ENCODE peak calls at places on chromosomes 6 and 20, in nine cellular contexts. R is neural progenitor cell, I is SJCRH30, Z is psoas muscle, V is SK-N-SH, J is brain microvascular endothelial cell, O is ovary, L is heart right ventricle, T is breast epithelium. D is an unnamed sample. For H3K36me3, the result is how much of the 10 kb centered on the place peaks cover.

GRCh38 chr20:15487030-15487429 is 1086.2 kb downstream of the KIF16B start:
- DNase-seq in R (no peak), I (no peak), Z (no peak), V (no peak), J (peak), O (no peak), L (no peak), T (no peak), D (no peak)

GRCh38 chr20:38031957-38032356 is 1.3 kb downstream of the TTI1 start:
- DNase-seq in R (no peak), I (no peak), Z (no peak), V (no peak), J (no peak), O (no peak), L (no peak), T (no peak), D (no peak)

GRCh38 chr20:45589725-45590124 is 10.6 kb upstream of the WFDC8 start:
- DNase-seq in R (no peak), I (no peak), Z (no peak), V (no peak), J (no peak), O (no peak), L (no peak), T (no peak), D (no peak)

GRCh38 chr6:139027620-139028182 is 844 bp upstream of the ABRACL start:
- DNase-seq in R (peak), I (peak), Z (no peak), V (no peak), J (peak), O (no peak), L (no peak), T (no peak), D (no peak)

GRCh38 chr20:63577317-63577894 is 3.4 kb upstream of the HELZ2 start:
- DNase-seq in R (no peak), I (peak), Z (no peak), V (peak), J (no peak), O (no peak), L (peak), T (peak), D (no peak)

GRCh38 chr6:90144928-90145520 is 151.6 kb downstream of the BACH2 start:
- DNase-seq in R (no peak), I (no peak), Z (no peak), V (no peak), J (no peak), O (no peak), L (no peak), T (no peak), D (no peak)

GRCh38 chr6:128098000-128098581 is 197.2 kb upstream of the THEMIS start:
- DNase-seq in R (no peak), I (no peak), Z (no peak), V (no peak), J (no peak), O (no peak), L (no peak), T (no peak), D (no peak)

GRCh38 chr6:96836579-96837137 is 619 bp downstream of the GPR63 start:
- DNase-seq in R (peak), I (peak), Z (no peak), V (peak), J (peak), O (peak), L (no peak), T (no peak), D (no peak)

GRCh38 chr6:122833229-122833556 is 44.1 kb downstream of the SMPDL3A start:
- DNase-seq in R (peak), I (no peak), Z (no peak), V (no peak), J (no peak), O (no peak), L (no peak), T (no peak), D (no peak)

GRCh38 chr6:112269165-112269564 is 14.8 kb upstream of the LAMA4 start:
- DNase-seq in R (no peak), I (no peak), Z (no peak), V (no peak), J (no peak), O (peak), L (no peak), T (no peak), D (no peak)

GRCh38 chr20:38242848-38243449 is 17.6 kb downstream of the KIAA1755 start:
- DNase-seq in R (peak), I (peak), Z (no peak), V (peak), J (no peak), O (no peak), L (no peak), T (no peak), D (no peak)

GRCh38 chr6:42045538-42046460 is 4.5 kb upstream of the TAF8 start:
- DNase-seq in R (no peak), I (peak), Z (peak), V (no peak), J (peak), O (peak), L (peak), T (peak), D (peak)

GRCh38 chr20:32621071-32621913 is 36.2 kb upstream of the NOL4L start:
- DNase-seq in R (peak), I (no peak), Z (no peak), V (peak), J (no peak), O (no peak), L (no peak), T (no peak), D (no peak)

GRCh38 chr6:53335224-53335994 is 13.3 kb downstream of the ELOVL5 start:
- DNase-seq in R (no peak), I (no peak), Z (no peak), V (no peak), J (no peak), O (no peak), L (no peak), T (no peak), D (peak)

GRCh38 chr6:44404022-44404714 is 16.7 kb downstream of the CDC5L start:
- DNase-seq in R (no peak), I (no peak), Z (no peak), V (no peak), J (no peak), O (no peak), L (no peak), T (no peak), D (no peak)

GRCh38 chr6:124927806-124928205 is 34.4 kb upstream of the RNF217 start:
- DNase-seq in R (no peak), I (no peak), Z (no peak), V (no peak), J (peak), O (no peak), L (no peak), T (no peak), D (no peak)

GRCh38 chr20:43533060-43533459 is 25.6 kb downstream of the L3MBTL1 start:
- DNase-seq in R (no peak), I (no peak), Z (no peak), V (no peak), J (no peak), O (no peak), L (no peak), T (no peak), D (no peak)

GRCh38 chr6:36805107-36805797 is 34.0 kb downstream of the CPNE5 start:
- DNase-seq in R (peak), I (no peak), Z (no peak), V (no peak), J (no peak), O (no peak), L (no peak), T (no peak), D (no peak)

GRCh38 chr6:39360378-39360777 is 37.9 kb upstream of the KCNK16 start:
- DNase-seq in R (no peak), I (no peak), Z (no peak), V (no peak), J (no peak), O (no peak), L (no peak), T (no peak), D (no peak)

GRCh38 chr20:7742479-7742878 is 197.8 kb downstream of the HAO1 start:
- DNase-seq in R (no peak), I (peak), Z (no peak), V (no peak), J (peak), O (no peak), L (no peak), T (no peak), D (no peak)

GRCh38 chr6:168157272-168158007 is 78.4 kb upstream of the FRMD1 start:
- DNase-seq in R (peak), I (no peak), Z (no peak), V (no peak), J (peak), O (no peak), L (no peak), T (no peak), D (no peak)

GRCh38 chr6:90028995-90029635 is 134.8 kb downstream of the GJA10 start:
- DNase-seq in R (no peak), I (no peak), Z (no peak), V (no peak), J (no peak), O (no peak), L (no peak), T (no peak), D (no peak)

GRCh38 chr6:100881707-100882040 is 545 bp upstream of the ASCC3 start:
- DNase-seq in R (peak), I (no peak), Z (no peak), V (no peak), J (no peak), O (no peak), L (no peak), T (no peak), D (no peak)

GRCh38 chr6:158303210-158303731 is 9.0 kb upstream of the TULP4 start:
- DNase-seq in R (no peak), I (no peak), Z (no peak), V (no peak), J (no peak), O (no peak), L (no peak), T (no peak), D (no peak)

GRCh38 chr6:28137458-28138020 is 4.1 kb upstream of the ZKSCAN8 start:
- DNase-seq in R (no peak), I (no peak), Z (no peak), V (no peak), J (no peak), O (no peak), L (no peak), T (no peak), D (no peak)

GRCh38 chr6:30178837-30179236 is 15.5 kb downstream of the TRIM15 start:
- DNase-seq in R (no peak), I (no peak), Z (no peak), V (no peak), J (no peak), O (no peak), L (no peak), T (no peak), D (no peak)

GRCh38 chr20:4412216-4412615 is 309.5 kb upstream of the PRND start:
- DNase-seq in R (no peak), I (no peak), Z (no peak), V (no peak), J (no peak), O (no peak), L (no peak), T (no peak), D (no peak)

GRCh38 chr6:7176208-7176607 is 68.4 kb downstream of the RREB1 start:
- DNase-seq in R (no peak), I (no peak), Z (no peak), V (peak), J (no peak), O (peak), L (no peak), T (peak), D (no peak)

GRCh38 chr20:49948809-49949507 is 12.8 kb downstream of the RNF114 start:
- DNase-seq in R (no peak), I (no peak), Z (no peak), V (no peak), J (peak), O (no peak), L (no peak), T (no peak), D (no peak)

GRCh38 chr6:135451617-135452190 is 45.8 kb downstream of the AHI1 start:
- DNase-seq in R (peak), I (no peak), Z (no peak), V (peak), J (no peak), O (no peak), L (no peak), T (no peak), D (no peak)

GRCh38 chr20:63636752-63637633 is 10.1 kb upstream of the GMEB2 start:
- DNase-seq in R (peak), I (no peak), Z (no peak), V (no peak), J (no peak), O (no peak), L (no peak), T (no peak), D (no peak)

GRCh38 chr20:64254571-64255360 is 782 bp upstream of the PCMTD2 start:
- DNase-seq in R (no peak), I (no peak), Z (no peak), V (no peak), J (no peak), O (no peak), L (no peak), T (peak), D (no peak)

GRCh38 chr6:138162947-138163569 is 1.3 kb downstream of the ARFGEF3 start:
- DNase-seq in R (no peak), I (no peak), Z (no peak), V (no peak), J (no peak), O (no peak), L (no peak), T (no peak), D (no peak)

GRCh38 chr6:136696238-136696637 is 96.0 kb downstream of the MAP3K5 start:
- DNase-seq in R (no peak), I (no peak), Z (no peak), V (no peak), J (no peak), O (peak), L (no peak), T (no peak), D (no peak)

GRCh38 chr6:119326291-119327005 is 23.1 kb downstream of the MAN1A1 start:
- DNase-seq in R (no peak), I (no peak), Z (no peak), V (no peak), J (no peak), O (no peak), L (no peak), T (no peak), D (no peak)

GRCh38 chr6:119327810-119328209 is 21.8 kb downstream of the MAN1A1 start:
- DNase-seq in R (no peak), I (no peak), Z (no peak), V (no peak), J (no peak), O (no peak), L (no peak), T (no peak), D (no peak)

GRCh38 chr6:119330520-119330919 is 19.0 kb downstream of the MAN1A1 start:
- DNase-seq in R (no peak), I (no peak), Z (no peak), V (no peak), J (no peak), O (no peak), L (no peak), T (no peak), D (no peak)

GRCh38 chr6:119328866-119329806 is 20.4 kb downstream of the MAN1A1 start:
- DNase-seq in R (no peak), I (no peak), Z (no peak), V (peak), J (no peak), O (no peak), L (no peak), T (no peak), D (no peak)

GRCh38 chr6:119328254-119328653 is 21.3 kb downstream of the MAN1A1 start:
- DNase-seq in R (no peak), I (no peak), Z (no peak), V (no peak), J (no peak), O (no peak), L (no peak), T (no peak), D (no peak)
- H3K36me3 ChIP-seq in R (under half), I (under half), Z (under half), V (under half), J (under half), O (under half), L (under half), T (under half), D (under half)

GRCh38 chr6:150420428-150420827 is 51.6 kb downstream of the IYD start:
- DNase-seq in R (no peak), I (no peak), Z (no peak), V (no peak), J (no peak), O (no peak), L (no peak), T (no peak), D (no peak)
- H3K36me3 ChIP-seq in R (under half), I (under half), Z (under half), V (under half), J (under half), O (under half), L (under half), T (under half), D (under half)

GRCh38 chr6:35635601-35636597 is 52.8 kb downstream of the FKBP5 start:
- DNase-seq in R (no peak), I (no peak), Z (no peak), V (no peak), J (no peak), O (no peak), L (no peak), T (no peak), D (no peak)

GRCh38 chr6:35633579-35634089 is 55.1 kb downstream of the FKBP5 start:
- DNase-seq in R (peak), I (no peak), Z (no peak), V (no peak), J (no peak), O (no peak), L (no peak), T (no peak), D (no peak)

GRCh38 chr6:35634316-35634715 is 54.4 kb downstream of the FKBP5 start:
- DNase-seq in R (no peak), I (no peak), Z (peak), V (no peak), J (no peak), O (no peak), L (peak), T (no peak), D (no peak)

GRCh38 chr6:35624341-35625070 is 64.2 kb downstream of the FKBP5 start:
- DNase-seq in R (no peak), I (no peak), Z (no peak), V (peak), J (no peak), O (no peak), L (no peak), T (no peak), D (no peak)

DNA sequence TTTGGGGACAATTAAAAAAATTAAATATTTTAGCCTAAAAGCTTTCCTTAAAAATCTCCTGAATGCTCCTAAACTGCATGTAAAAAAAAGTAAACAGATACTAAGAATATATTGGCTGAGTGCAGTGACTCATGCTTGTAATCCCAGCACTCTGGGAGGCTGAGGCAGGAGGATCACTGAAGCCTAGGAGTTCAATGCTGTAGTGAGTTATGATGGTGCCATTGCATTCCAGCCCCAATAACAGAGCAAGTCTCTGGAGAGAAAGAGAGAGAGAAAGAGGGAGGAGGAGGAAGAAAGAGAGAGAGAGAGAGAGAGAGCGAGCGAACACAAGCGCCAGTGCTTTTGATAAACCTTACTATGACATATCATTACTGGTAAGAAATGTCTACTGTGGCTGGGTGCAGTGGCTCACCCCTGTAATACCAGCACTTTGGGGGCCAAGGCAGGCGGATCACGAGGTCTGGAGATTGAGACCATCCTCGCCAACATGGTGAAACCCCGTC is 58.8 kb downstream of the FKBP5 start:
- DNase-seq in R (no peak), I (no peak), Z (no peak), V (no peak), J (no peak), O (no peak), L (no peak), T (no peak), D (no peak)
- H3K36me3 ChIP-seq in R (under half), I (under half), Z (under half), V (under half), J (under half), O (under half), L (under half), T (under half), D (under half)

DNA sequence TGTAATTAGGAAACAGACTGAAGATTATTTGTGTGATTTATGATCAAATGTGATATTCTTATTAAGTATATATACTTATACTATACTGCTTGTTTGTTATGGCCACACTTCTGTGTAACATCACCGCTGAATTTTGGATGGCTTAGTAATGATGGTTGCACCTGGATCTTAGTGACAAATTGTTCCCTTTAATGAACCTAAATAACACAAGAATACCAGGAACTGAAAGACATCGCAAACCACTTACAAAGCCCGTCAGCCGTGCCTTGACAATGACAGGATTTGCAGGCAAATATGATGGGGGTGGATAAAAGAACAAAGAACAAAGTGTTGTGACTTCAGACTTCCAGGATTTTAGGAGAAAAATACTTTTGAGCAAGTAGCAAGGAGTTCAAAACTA is 67.1 kb downstream of the LAMP5 start:
- DNase-seq in R (no peak), I (no peak), Z (no peak), V (no peak), J (no peak), O (no peak), L (no peak), T (no peak), D (no peak)
- H3K36me3 ChIP-seq in R (under half), I (under half), Z (under half), V (under half), J (under half), O (under half), L (under half), T (under half), D (under half)

D was measured in effector memory CD4-positive, alpha-beta T cell.